ENCODE peak calls at places on chromosomes 1 and 21, in four cellular contexts. C is brain microvascular endothelial cell, L is thoracic aorta, Q is aorta. A is an unnamed sample.

GRCh38 chr1:32501865-32502264 is 37.0 kb downstream of the ZBTB8B start:
- DNase-seq in C (no peak), L (no peak), Q (no peak), A (no peak)

GRCh38 chr1:45608475-45609156 is 15.2 kb downstream of the CCDC17 start:
- DNase-seq in C (no peak), L (no peak), Q (no peak), A (no peak)

GRCh38 chr1:32865639-32866038 is 5.1 kb downstream of the FNDC5 start:
- DNase-seq in C (no peak), L (no peak), Q (no peak), A (no peak)

GRCh38 chr1:59128784-59129227 is 168.1 kb upstream of the FGGY start:
- DNase-seq in C (peak; percentile 33), L (no peak), Q (no peak), A (no peak)

GRCh38 chr1:82517586-82517985 is 716.9 kb downstream of the ADGRL2 start:
- DNase-seq in C (peak; percentile 54), L (no peak), Q (peak; percentile 75), A (peak; percentile 82)

GRCh38 chr1:91026777-91027176 is 4.9 kb upstream of the ZNF644 start:
- DNase-seq in C (peak; percentile 5), L (no peak), Q (no peak), A (no peak)

GRCh38 chr21:45768011-45768740 is 124.7 kb downstream of the PCBP3 start:
- DNase-seq in C (peak; percentile 40), L (no peak), Q (peak; percentile 54), A (no peak)

GRCh38 chr1:63674865-63675815 is 81.9 kb downstream of the PGM1 start:
- DNase-seq in C (no peak), L (no peak), Q (no peak), A (no peak)

GRCh38 chr1:16226495-16227179 is 10.3 kb downstream of the CPLANE2 start:
- DNase-seq in C (no peak), L (no peak), Q (no peak), A (peak; percentile 92)

GRCh38 chr1:243218059-243218458 is 37.0 kb downstream of the CEP170 start:
- DNase-seq in C (no peak), L (no peak), Q (no peak), A (no peak)

GRCh38 chr1:19445417-19446342 is 39.7 kb downstream of the CAPZB start:
- DNase-seq in C (no peak), L (no peak), Q (no peak), A (no peak)

GRCh38 chr1:3747903-3748302 is 4.3 kb upstream of the CCDC27 start:
- DNase-seq in C (no peak), L (no peak), Q (peak; percentile 54), A (peak; percentile 59)

GRCh38 chr1:230517326-230517725 is 91.2 kb upstream of the PGBD5 start:
- DNase-seq in C (no peak), L (no peak), Q (no peak), A (no peak)

GRCh38 chr1:34645919-34646318 is 108.9 kb upstream of the GJB5 start:
- DNase-seq in C (no peak), L (no peak), Q (no peak), A (no peak)

GRCh38 chr1:247935781-247936180 is 11.1 kb downstream of the OR2AJ1 start:
- DNase-seq in C (no peak), L (no peak), Q (peak; percentile 62), A (no peak)

GRCh38 chr21:37670883-37671282 is 245.4 kb downstream of the KCNJ6 start:
- DNase-seq in C (peak; percentile 28), L (no peak), Q (no peak), A (no peak)

GRCh38 chr1:37634554-37635308 is at the start of gene RSPO1:
- DNase-seq in C (no peak), L (no peak), Q (peak; percentile 80), A (peak; percentile 78)

GRCh38 chr1:37755290-37755689 is 9.6 kb downstream of the EPHA10 start:
- DNase-seq in C (no peak), L (no peak), Q (no peak), A (no peak)